ENCODE peak calls at places on chromosomes 11 and 22, in seven cellular contexts. W, Y, B, Q, L, I and V are unnamed samples.

GRCh38 chr22:37557321-37558001 is 2.8 kb upstream of the CDC42EP1 start:
- DNase-seq in L (no peak), I (no peak), Y (no peak), B (no peak), Q (peak; percentile 10), W (no peak), V (no peak)

GRCh38 chr11:3091846-3092602 is 34.8 kb upstream of the CARS1 start:
- DNase-seq in Y (peak; percentile 44), B (peak; percentile 70), I (peak; percentile 98), Q (peak; percentile 97), W (peak; percentile 62), L (peak; percentile 95), V (peak; percentile 78)

GRCh38 chr11:130583866-130584265 is 135.4 kb downstream of the ADAMTS15 start:
- DNase-seq in Q (no peak), Y (no peak), L (no peak), I (no peak), B (no peak), W (no peak), V (no peak)

GRCh38 chr11:5712507-5712906 is 22.9 kb downstream of the TRIM22 start:
- DNase-seq in B (no peak), I (no peak), W (no peak), Y (peak; percentile 5), Q (no peak), L (no peak), V (peak; percentile 31)

GRCh38 chr11:73999581-74000306 is 9.1 kb downstream of the UCP3 start:
- DNase-seq in Q (no peak), I (no peak), B (no peak), W (no peak), Y (no peak), L (no peak), V (no peak)

GRCh38 chr11:68369756-68370155 is 57.4 kb downstream of the LRP5 start:
- DNase-seq in B (no peak), Q (no peak), W (no peak), Y (no peak), L (no peak), I (no peak), V (no peak)

GRCh38 chr11:37689951-37690350 is 1091.9 kb upstream of the RAG2 start:
- DNase-seq in L (no peak), Y (no peak), I (no peak), B (no peak), Q (no peak), W (no peak), V (no peak)

GRCh38 chr11:113162590-113162961 is 151.8 kb upstream of the TTC12 start:
- DNase-seq in B (no peak), W (no peak), I (no peak), Q (no peak), Y (no peak), L (no peak), V (peak; percentile 6)

GRCh38 chr11:6413791-6414231 is 5.1 kb downstream of the APBB1 start:
- DNase-seq in Y (no peak), B (no peak), L (no peak), I (no peak), Q (no peak), W (no peak), V (no peak)

GRCh38 chr11:74783241-74783871 is 34.7 kb downstream of the RNF169 start:
- DNase-seq in Y (peak; percentile 76), W (peak; percentile 66), Q (no peak), I (no peak), L (no peak), B (no peak), V (peak; percentile 87)

GRCh38 chr11:111387318-111387863 is 8.3 kb upstream of the POU2AF1 start:
- DNase-seq in I (no peak), Q (no peak), B (no peak), W (no peak), L (no peak), Y (no peak), V (no peak)

GRCh38 chr11:12087075-12087775 is 23.2 kb upstream of the MICAL2 start:
- DNase-seq in W (peak; percentile 88), I (no peak), Y (peak; percentile 78), B (no peak), L (peak; percentile 66), Q (no peak), V (peak; percentile 81)

GRCh38 chr11:9001736-9002135 is 2.1 kb downstream of the NRIP3 start:
- DNase-seq in B (no peak), Y (peak; percentile 95), W (peak; percentile 89), Q (no peak), L (peak; percentile 32), I (no peak), V (peak; percentile 53)

GRCh38 chr11:117296881-117297280 is 5.7 kb downstream of the BACE1-AS start:
- DNase-seq in W (no peak), Q (no peak), Y (no peak), I (no peak), L (no peak), B (no peak), V (no peak)
- H4K8ac ChIP-seq in W (no peak overlapping the region), Q (no peak overlapping the region), Y (no peak overlapping the region), I (no peak overlapping the region), L (no peak overlapping the region), B (no peak overlapping the region), V (no peak overlapping the region)

GRCh38 chr22:19406846-19407245 is 24.7 kb downstream of the HIRA start:
- DNase-seq in I (no peak), Y (no peak), B (no peak), Q (no peak), W (no peak), L (no peak), V (no peak)
- H2BK120ac ChIP-seq in I (no peak overlapping the region), Y (no peak overlapping the region), B (no peak overlapping the region), Q (no peak overlapping the region), W (no peak overlapping the region), L (no peak overlapping the region), V (no peak overlapping the region)

GRCh38 chr11:122758974-122759373 is 79.3 kb upstream of the CRTAM start:
- DNase-seq in W (no peak), Y (peak; percentile 18), B (no peak), I (no peak), Q (no peak), L (no peak), V (no peak)
- H3K27ac ChIP-seq in W (no peak overlapping the region), Y (no peak overlapping the region), B (no peak overlapping the region), I (no peak overlapping the region), Q (no peak overlapping the region), L (no peak overlapping the region), V (no peak overlapping the region)

GRCh38 chr11:116537736-116538135 is 235.1 kb downstream of the BUD13 start:
- DNase-seq in B (no peak), Y (no peak), W (no peak), L (no peak), Q (no peak), I (no peak), V (no peak)

GRCh38 chr11:116537121-116537520 is 235.7 kb downstream of the BUD13 start:
- DNase-seq in Y (no peak), B (no peak), L (no peak), W (no peak), I (no peak), Q (no peak), V (no peak)

GRCh38 chr11:116540645-116541044 is 232.1 kb downstream of the BUD13 start:
- DNase-seq in Y (no peak), Q (no peak), I (no peak), L (no peak), W (no peak), B (no peak), V (no peak)

GRCh38 chr11:116540019-116540418 is 232.8 kb downstream of the BUD13 start:
- DNase-seq in W (no peak), B (no peak), I (no peak), Y (no peak), L (no peak), Q (no peak), V (no peak)

GRCh38 chr11:116539211-116539610 is 233.6 kb downstream of the BUD13 start:
- DNase-seq in Y (no peak), B (no peak), Q (no peak), I (no peak), L (no peak), W (no peak), V (no peak)
- H4K8ac ChIP-seq in Y (no peak overlapping the region), B (no peak overlapping the region), Q (no peak overlapping the region), I (no peak overlapping the region), L (no peak overlapping the region), W (no peak overlapping the region), V (no peak overlapping the region)

GRCh38 chr11:119117004-119117706 is 4.2 kb upstream of the HINFP start:
- DNase-seq in I (no peak), Q (no peak), B (no peak), L (no peak), Y (no peak), W (no peak), V (no peak)
- H2BK120ac ChIP-seq in I (no peak overlapping the region), Q (no peak overlapping the region), B (no peak overlapping the region), L (no peak overlapping the region), Y (no peak overlapping the region), W (no peak overlapping the region), V (no peak overlapping the region)

GRCh38 chr11:34936945-34937344 is 20.5 kb downstream of the PDHX start:
- DNase-seq in I (no peak), W (no peak), L (peak; percentile 37), Q (no peak), Y (no peak), B (no peak), V (no peak)
- H3K27ac ChIP-seq in I (no peak overlapping the region), W (no peak overlapping the region), L (no peak overlapping the region), Q (no peak overlapping the region), Y (no peak overlapping the region), B (no peak overlapping the region), V (no peak overlapping the region)